ENCODE peak calls at places on chromosomes 3 and 15, in five cellular contexts. One of them, this sample, is unnamed.

GRCh38 chr3:17891139-17891850 is 148.9 kb upstream of the TBC1D5 start:
- DNase-seq in fibroblast of the conjunctiva: no peak
- DNase-seq in upper lobe of right lung: no peak
- DNase-seq in KBM-7: no peak
- DNase-seq in nucleus accumbens: no peak
- DNase-seq in this sample: no peak

GRCh38 chr3:146464005-146464595 is 5.3 kb downstream of the PLSCR2 start:
- DNase-seq in fibroblast of the conjunctiva: no peak
- DNase-seq in upper lobe of right lung: no peak
- DNase-seq in nucleus accumbens: no peak
- DNase-seq in KBM-7: no peak
- DNase-seq in this sample: no peak

GRCh38 chr3:126132751-126133511 is 47.5 kb downstream of the ALDH1L1 start:
- DNase-seq in nucleus accumbens: no peak
- DNase-seq in upper lobe of right lung: peak; percentile 48
- DNase-seq in fibroblast of the conjunctiva: no peak
- DNase-seq in KBM-7: no peak
- DNase-seq in this sample: no peak

GRCh38 chr15:93451822-93452221 is 362.8 kb upstream of the RGMA start:
- DNase-seq in KBM-7: no peak
- DNase-seq in nucleus accumbens: no peak
- DNase-seq in upper lobe of right lung: no peak
- DNase-seq in fibroblast of the conjunctiva: no peak
- DNase-seq in this sample: no peak

GRCh38 chr15:39400821-39401550 is 179.9 kb upstream of the THBS1 start:
- DNase-seq in upper lobe of right lung: no peak
- DNase-seq in fibroblast of the conjunctiva: no peak
- DNase-seq in KBM-7: no peak
- DNase-seq in nucleus accumbens: no peak
- DNase-seq in this sample: no peak

GRCh38 chr3:44323341-44323955 is 15.1 kb upstream of the TCAIM start:
- DNase-seq in fibroblast of the conjunctiva: peak; percentile 46
- DNase-seq in nucleus accumbens: no peak
- DNase-seq in KBM-7: peak; percentile 80
- DNase-seq in upper lobe of right lung: no peak
- DNase-seq in this sample: peak; percentile 53

GRCh38 chr3:172530566-172530965 is 7.3 kb upstream of the TNFSF10 start:
- DNase-seq in KBM-7: peak; percentile 78
- DNase-seq in fibroblast of the conjunctiva: no peak
- DNase-seq in nucleus accumbens: no peak
- DNase-seq in upper lobe of right lung: no peak
- DNase-seq in this sample: no peak

GRCh38 chr3:27279153-27279552 is 90.0 kb downstream of the NEK10 start:
- DNase-seq in upper lobe of right lung: no peak
- DNase-seq in KBM-7: peak; percentile 13
- DNase-seq in fibroblast of the conjunctiva: no peak
- DNase-seq in nucleus accumbens: no peak
- DNase-seq in this sample: no peak

GRCh38 chr15:63218114-63218808 is 28.9 kb downstream of the RAB8B start:
- DNase-seq in upper lobe of right lung: no peak
- DNase-seq in KBM-7: no peak
- DNase-seq in fibroblast of the conjunctiva: no peak
- DNase-seq in nucleus accumbens: no peak
- DNase-seq in this sample: peak; percentile 27

GRCh38 chr3:179544981-179545645 is 17.6 kb upstream of the ACTL6A start:
- DNase-seq in fibroblast of the conjunctiva: peak; percentile 44
- DNase-seq in KBM-7: no peak
- DNase-seq in nucleus accumbens: no peak
- DNase-seq in upper lobe of right lung: no peak
- DNase-seq in this sample: peak; percentile 71

GRCh38 chr3:57752307-57752706 is 3.8 kb upstream of the SLMAP start:
- DNase-seq in nucleus accumbens: no peak
- DNase-seq in KBM-7: no peak
- DNase-seq in upper lobe of right lung: no peak
- DNase-seq in fibroblast of the conjunctiva: no peak
- DNase-seq in this sample: no peak

GRCh38 chr15:50055333-50056278 is 63.4 kb downstream of the ATP8B4 start:
- DNase-seq in KBM-7: peak; percentile 86
- DNase-seq in fibroblast of the conjunctiva: peak; percentile 87
- DNase-seq in upper lobe of right lung: no peak
- DNase-seq in nucleus accumbens: no peak
- DNase-seq in this sample: peak; percentile 69

GRCh38 chr3:116897382-116897781 is 187.8 kb downstream of the TUSC7 start:
- DNase-seq in fibroblast of the conjunctiva: no peak
- DNase-seq in upper lobe of right lung: no peak
- DNase-seq in nucleus accumbens: no peak
- DNase-seq in KBM-7: no peak
- DNase-seq in this sample: no peak

GRCh38 chr3:52225452-52226228 is at the start of gene TLR9:
- DNase-seq in upper lobe of right lung: peak; percentile 57
- DNase-seq in KBM-7: peak; percentile 91
- DNase-seq in nucleus accumbens: no peak
- DNase-seq in fibroblast of the conjunctiva: no peak
- DNase-seq in this sample: no peak

GRCh38 chr15:78726870-78727551 is 84.3 kb downstream of the ADAMTS7 start:
- DNase-seq in fibroblast of the conjunctiva: no peak
- DNase-seq in nucleus accumbens: no peak
- DNase-seq in KBM-7: peak; percentile 83
- DNase-seq in upper lobe of right lung: no peak
- DNase-seq in this sample: no peak

GRCh38 chr3:129587559-129588210 is 18.8 kb downstream of the PLXND1 start:
- DNase-seq in fibroblast of the conjunctiva: no peak
- DNase-seq in upper lobe of right lung: no peak
- DNase-seq in nucleus accumbens: no peak
- DNase-seq in KBM-7: no peak
- DNase-seq in this sample: no peak

GRCh38 chr15:40915679-40916078 is 13.5 kb upstream of the DLL4 start:
- DNase-seq in upper lobe of right lung: no peak
- DNase-seq in KBM-7: no peak
- DNase-seq in fibroblast of the conjunctiva: no peak
- DNase-seq in nucleus accumbens: no peak
- DNase-seq in this sample: no peak

GRCh38 chr3:36461588-36461987 is 81.3 kb downstream of the STAC start:
- DNase-seq in upper lobe of right lung: no peak
- DNase-seq in fibroblast of the conjunctiva: no peak
- DNase-seq in KBM-7: no peak
- DNase-seq in nucleus accumbens: no peak
- DNase-seq in this sample: peak; percentile 53

GRCh38 chr3:134231131-134231530 is 19.5 kb downstream of the RYK start:
- DNase-seq in upper lobe of right lung: no peak
- DNase-seq in nucleus accumbens: no peak
- DNase-seq in fibroblast of the conjunctiva: no peak
- DNase-seq in KBM-7: no peak
- DNase-seq in this sample: no peak

GRCh38 chr3:134463676-134464611 is 21.8 kb downstream of the ANAPC13 start:
- DNase-seq in KBM-7: no peak
- DNase-seq in fibroblast of the conjunctiva: peak; percentile 94
- DNase-seq in upper lobe of right lung: no peak
- DNase-seq in nucleus accumbens: no peak
- DNase-seq in this sample: peak; percentile 99

GRCh38 chr3:153599685-153600084 is 437.7 kb downstream of the RAP2B start:
- DNase-seq in nucleus accumbens: no peak
- DNase-seq in KBM-7: no peak
- DNase-seq in upper lobe of right lung: no peak
- DNase-seq in fibroblast of the conjunctiva: peak; percentile 70
- DNase-seq in this sample: peak; percentile 97

GRCh38 chr3:127088511-127089430 is 104.2 kb upstream of the PRR23E start:
- DNase-seq in fibroblast of the conjunctiva: no peak
- DNase-seq in KBM-7: no peak
- DNase-seq in upper lobe of right lung: no peak
- DNase-seq in nucleus accumbens: no peak
- DNase-seq in this sample: no peak

GRCh38 chr3:193021506-193022010 is 103.9 kb upstream of the MB21D2 start:
- DNase-seq in fibroblast of the conjunctiva: no peak
- DNase-seq in upper lobe of right lung: no peak
- DNase-seq in KBM-7: no peak
- DNase-seq in nucleus accumbens: no peak
- DNase-seq in this sample: no peak

GRCh38 chr15:56821721-56822425 is 88.6 kb upstream of the ZNF280D start:
- DNase-seq in nucleus accumbens: no peak
- DNase-seq in KBM-7: peak; percentile 61
- DNase-seq in fibroblast of the conjunctiva: peak; percentile 70
- DNase-seq in upper lobe of right lung: no peak
- DNase-seq in this sample: peak; percentile 59

GRCh38 chr15:52163321-52164190 is 27.6 kb downstream of the GNB5 start:
- DNase-seq in fibroblast of the conjunctiva: no peak
- DNase-seq in KBM-7: no peak
- DNase-seq in nucleus accumbens: no peak
- DNase-seq in upper lobe of right lung: no peak
- DNase-seq in this sample: no peak

GRCh38 chr3:49955636-49956035 is 15.7 kb downstream of the RBM6 start:
- DNase-seq in KBM-7: no peak
- DNase-seq in fibroblast of the conjunctiva: no peak
- DNase-seq in upper lobe of right lung: no peak
- DNase-seq in nucleus accumbens: no peak
- DNase-seq in this sample: no peak

GRCh38 chr3:72441284-72441994 is 406.8 kb downstream of the SHQ1 start:
- DNase-seq in KBM-7: no peak
- DNase-seq in upper lobe of right lung: no peak
- DNase-seq in nucleus accumbens: no peak
- DNase-seq in fibroblast of the conjunctiva: no peak
- DNase-seq in this sample: no peak

GRCh38 chr15:43134157-43134637 is 811 bp downstream of the TMEM62 start:
- DNase-seq in fibroblast of the conjunctiva: no peak
- DNase-seq in KBM-7: peak; percentile 23
- DNase-seq in nucleus accumbens: no peak
- DNase-seq in upper lobe of right lung: no peak
- DNase-seq in this sample: no peak

GRCh38 chr15:86247249-86247955 is 167.7 kb downstream of the AGBL1 start:
- DNase-seq in upper lobe of right lung: no peak
- DNase-seq in nucleus accumbens: no peak
- DNase-seq in KBM-7: no peak
- DNase-seq in fibroblast of the conjunctiva: no peak
- DNase-seq in this sample: no peak

GRCh38 chr3:98777286-98777685 is 14.1 kb downstream of the ST3GAL6 start:
- DNase-seq in upper lobe of right lung: no peak
- DNase-seq in fibroblast of the conjunctiva: no peak
- DNase-seq in KBM-7: no peak
- DNase-seq in nucleus accumbens: no peak
- DNase-seq in this sample: no peak

GRCh38 chr3:126149256-126149902 is 31.0 kb downstream of the ALDH1L1 start:
- DNase-seq in nucleus accumbens: no peak
- DNase-seq in upper lobe of right lung: no peak
- DNase-seq in KBM-7: no peak
- DNase-seq in fibroblast of the conjunctiva: no peak
- DNase-seq in this sample: no peak

GRCh38 chr3:14725015-14725431 is 50.1 kb downstream of the C3orf20 start:
- DNase-seq in upper lobe of right lung: no peak
- DNase-seq in nucleus accumbens: no peak
- DNase-seq in KBM-7: no peak
- DNase-seq in fibroblast of the conjunctiva: peak; percentile 35
- DNase-seq in this sample: no peak

GRCh38 chr3:48157950-48158376 is 30.3 kb downstream of the CDC25A start:
- DNase-seq in KBM-7: peak; percentile 66
- DNase-seq in upper lobe of right lung: peak; percentile 69
- DNase-seq in nucleus accumbens: peak; percentile 2
- DNase-seq in fibroblast of the conjunctiva: peak; percentile 54
- DNase-seq in this sample: peak; percentile 40

GRCh38 chr15:67899596-67900283 is 59.9 kb upstream of the RNU6-1 start:
- DNase-seq in nucleus accumbens: no peak
- DNase-seq in KBM-7: no peak
- DNase-seq in fibroblast of the conjunctiva: no peak
- DNase-seq in upper lobe of right lung: no peak
- DNase-seq in this sample: no peak

GRCh38 chr15:31278544-31279220 is 48.0 kb upstream of the KLF13 start:
- DNase-seq in KBM-7: no peak
- DNase-seq in fibroblast of the conjunctiva: no peak
- DNase-seq in nucleus accumbens: no peak
- DNase-seq in upper lobe of right lung: peak; percentile 57
- DNase-seq in this sample: no peak

GRCh38 chr15:76235186-76235826 is 76.0 kb downstream of the ETFA start:
- DNase-seq in KBM-7: peak; percentile 77
- DNase-seq in upper lobe of right lung: no peak
- DNase-seq in nucleus accumbens: no peak
- DNase-seq in fibroblast of the conjunctiva: peak; percentile 22
- DNase-seq in this sample: peak; percentile 27

GRCh38 chr3:129929383-129929782 is 35.9 kb upstream of the TMCC1 start:
- DNase-seq in upper lobe of right lung: no peak
- DNase-seq in nucleus accumbens: no peak
- DNase-seq in KBM-7: no peak
- DNase-seq in fibroblast of the conjunctiva: no peak
- DNase-seq in this sample: no peak